ENCODE peak calls at places on chromosomes 12 and 14, in six cellular contexts. Q, S, B, A, I and W are unnamed samples.

GRCh38 chr14:34324363-34324795 is 137.7 kb downstream of the SPTSSA start:
- DNase-seq in A (peak), I (peak), B (no peak), Q (peak), S (peak), W (peak)

GRCh38 chr14:35385042-35385839 is 19.3 kb downstream of the NFKBIA start:
- DNase-seq in S (peak), Q (peak), B (peak), A (no peak), I (peak), W (no peak)

GRCh38 chr14:50530358-50530757 is 2.0 kb downstream of the MAP4K5 start:
- DNase-seq in B (no peak), Q (no peak), A (no peak), I (peak), S (peak), W (no peak)

GRCh38 chr12:123499332-123499731 is 34.2 kb downstream of the RILPL1 start:
- DNase-seq in B (no peak), I (no peak), Q (no peak), S (no peak), A (no peak), W (no peak)

GRCh38 chr12:27585739-27586265 is 61.8 kb downstream of the PPFIBP1 start:
- DNase-seq in S (no peak), A (no peak), B (no peak), Q (no peak), I (no peak), W (no peak)

GRCh38 chr12:105462841-105463240 is 132.3 kb downstream of the C12orf75 start:
- DNase-seq in S (no peak), Q (no peak), A (no peak), I (peak), B (no peak), W (no peak)

GRCh38 chr12:14369322-14369721 is 3.8 kb downstream of the ATF7IP start:
- DNase-seq in A (no peak), B (no peak), I (no peak), Q (no peak), S (no peak), W (no peak)

GRCh38 chr14:99502989-99503421 is 21.8 kb downstream of the CCNK start:
- DNase-seq in Q (no peak), I (no peak), S (no peak), B (no peak), A (no peak), W (no peak)

GRCh38 chr14:62939970-62940369 is 105.3 kb downstream of the KCNH5 start:
- DNase-seq in I (no peak), B (no peak), A (no peak), Q (no peak), S (no peak), W (no peak)

GRCh38 chr12:110247340-110248095 is 33.5 kb upstream of the ATP2A2 start:
- DNase-seq in S (no peak), A (no peak), Q (peak), B (no peak), I (peak), W (peak)

GRCh38 chr14:105092124-105092911 is 27.1 kb upstream of the GPR132 start:
- DNase-seq in S (no peak), I (no peak), Q (peak), B (no peak), A (peak), W (peak)

GRCh38 chr12:50924439-50925341 is 27.7 kb upstream of the HIGD1C start:
- DNase-seq in A (peak), B (peak), Q (no peak), I (peak), S (peak), W (no peak)

GRCh38 chr12:11553871-11554533 is 95.5 kb upstream of the ETV6 start:
- DNase-seq in B (no peak), Q (peak), S (peak), I (peak), A (peak), W (peak)

GRCh38 chr12:15220451-15220850 is 766 bp downstream of the RERG start:
- DNase-seq in Q (no peak), B (no peak), A (no peak), S (no peak), I (no peak), W (no peak)

GRCh38 chr14:90368946-90369721 is 27.7 kb upstream of the CALM1 start:
- DNase-seq in S (peak), B (no peak), Q (peak), A (no peak), I (peak), W (peak)

GRCh38 chr12:106192659-106193403 is 54.1 kb upstream of the NUAK1 start:
- DNase-seq in Q (no peak), I (no peak), B (no peak), A (no peak), S (no peak), W (no peak)

GRCh38 chr14:80055912-80056801 is 155.1 kb downstream of the DIO2 start:
- DNase-seq in I (peak), B (no peak), A (peak), Q (peak), S (peak), W (peak)

GRCh38 chr14:105576525-105577088 is 50.2 kb downstream of the TMEM121 start:
- DNase-seq in A (no peak), Q (no peak), B (no peak), I (no peak), S (no peak), W (no peak)

GRCh38 chr12:75862692-75863471 is 168.7 kb downstream of the PHLDA1 start:
- DNase-seq in Q (peak), S (peak), A (no peak), I (peak), B (no peak), W (no peak)

DNA sequence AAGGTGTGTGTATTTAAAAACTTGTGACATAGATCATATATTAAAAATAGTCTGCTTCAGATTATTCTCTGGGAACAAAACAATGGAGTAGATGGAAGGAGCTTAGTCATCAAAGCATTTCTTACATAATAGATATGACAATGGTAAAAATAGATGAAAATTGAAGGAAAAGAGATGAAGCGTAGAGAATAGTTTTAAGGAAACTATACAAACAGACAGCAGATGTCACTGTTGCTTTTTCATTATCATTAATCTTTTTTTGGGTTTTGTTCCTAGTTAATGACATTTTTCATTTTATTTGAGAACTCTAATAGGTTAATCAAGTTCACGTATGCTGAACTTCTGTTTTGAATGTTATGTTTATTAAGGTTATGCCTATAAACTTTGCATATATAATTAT is 149.2 kb upstream of the FBXO33 start:
- DNase-seq in I (peak), S (no peak), B (no peak), A (no peak), Q (no peak), W (no peak)
- TF ChIP-seq CTCF in I (peak), S (no peak), B (no peak), A (peak), Q (peak), W (no peak)

GRCh38 chr14:73752297-73752992 is 38.3 kb upstream of the PNMA1 start:
- DNase-seq in S (peak), B (peak), A (no peak), I (peak), Q (no peak), W (no peak)
- TF ChIP-seq CTCF in S (peak), B (peak), A (no peak), I (peak), Q (peak), W (peak)

GRCh38 chr12:125776212-125776611 is 711.0 kb downstream of the AACS start:
- DNase-seq in I (no peak), A (no peak), B (no peak), Q (no peak), S (no peak), W (no peak)

GRCh38 chr12:125775507-125775906 is 710.3 kb downstream of the AACS start:
- DNase-seq in S (no peak), B (no peak), I (no peak), Q (no peak), A (no peak), W (no peak)

GRCh38 chr12:125773033-125773432 is 707.8 kb downstream of the AACS start:
- DNase-seq in A (peak), B (no peak), Q (peak), S (no peak), I (no peak), W (peak)

DNA sequence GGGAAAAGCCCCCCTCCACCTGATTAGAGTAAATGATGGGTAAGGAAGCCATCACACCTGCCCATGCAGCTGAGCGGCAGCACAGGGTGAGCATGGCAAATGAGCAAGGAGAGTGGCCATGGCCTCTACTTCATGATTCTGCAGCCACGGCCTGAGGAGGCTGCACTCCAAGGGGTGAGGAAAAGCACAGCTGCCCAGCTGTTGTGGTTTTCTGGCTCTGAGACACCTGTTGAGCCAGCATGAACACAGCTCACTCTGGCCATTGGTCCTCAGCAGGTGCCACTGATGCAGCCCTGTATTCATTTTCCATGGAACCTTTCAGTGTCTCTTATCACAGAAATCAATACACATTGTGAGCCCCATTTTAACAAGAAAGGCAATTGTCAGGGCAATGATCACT is 707.2 kb downstream of the AACS start:
- DNase-seq in I (no peak), A (no peak), S (no peak), B (no peak), Q (no peak), W (no peak)
- TF ChIP-seq CTCF in I (no peak), A (no peak), S (no peak), B (no peak), Q (no peak), W (no peak)

GRCh38 chr12:868722-869121 is 80.8 kb downstream of the RAD52 start:
- DNase-seq in I (no peak), S (no peak), A (no peak), Q (no peak), B (no peak), W (peak)
- TF ChIP-seq CTCF in I (peak), S (peak), A (no peak), Q (no peak), B (no peak), W (peak)

DNA sequence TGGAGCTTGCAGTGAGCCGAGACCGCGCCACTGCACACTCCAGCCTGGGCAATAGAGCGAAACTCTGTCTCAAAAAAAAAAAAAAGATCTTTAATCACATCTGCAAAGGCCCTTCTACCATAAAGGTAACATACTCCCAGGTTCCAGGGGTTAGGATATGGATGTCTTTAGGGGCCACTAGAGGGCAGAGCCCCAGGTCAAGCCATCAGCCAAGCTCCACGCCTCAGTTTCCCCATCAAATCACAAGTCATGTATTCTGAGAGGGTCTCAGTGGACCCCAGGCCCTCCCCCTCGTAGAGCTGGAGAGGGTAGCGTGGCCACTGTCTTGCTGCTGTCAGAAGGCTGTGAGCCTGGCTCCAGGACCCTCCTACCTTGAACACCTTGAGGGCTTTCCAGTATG is 18.8 kb downstream of the SLC8B1 start:
- DNase-seq in B (no peak), A (no peak), I (no peak), S (no peak), Q (no peak), W (no peak)
- TF ChIP-seq CTCF in B (no peak), A (peak), I (peak), S (peak), Q (peak), W (no peak)

GRCh38 chr12:126362964-126363363 is 1297.7 kb downstream of the AACS start:
- DNase-seq in A (no peak), I (no peak), Q (no peak), S (no peak), B (no peak), W (no peak)
- TF ChIP-seq CTCF in A (no peak), I (no peak), Q (no peak), S (no peak), B (no peak), W (no peak)

GRCh38 chr12:57772429-57773322 is at the start of gene EEF1AKMT3:
- DNase-seq in A (peak), S (peak), I (peak), Q (peak), B (peak), W (peak)

GRCh38 chr12:57775044-57775443 is 2.6 kb downstream of the EEF1AKMT3 start:
- DNase-seq in Q (no peak), B (no peak), A (no peak), S (no peak), I (no peak), W (no peak)

GRCh38 chr12:57776247-57776587 is 3.8 kb downstream of the EEF1AKMT3 start:
- DNase-seq in S (no peak), A (no peak), Q (no peak), I (no peak), B (no peak), W (no peak)

GRCh38 chr12:57777367-57777766 is 5.0 kb downstream of the EEF1AKMT3 start:
- DNase-seq in A (no peak), Q (no peak), I (no peak), S (no peak), B (no peak), W (no peak)

DNA sequence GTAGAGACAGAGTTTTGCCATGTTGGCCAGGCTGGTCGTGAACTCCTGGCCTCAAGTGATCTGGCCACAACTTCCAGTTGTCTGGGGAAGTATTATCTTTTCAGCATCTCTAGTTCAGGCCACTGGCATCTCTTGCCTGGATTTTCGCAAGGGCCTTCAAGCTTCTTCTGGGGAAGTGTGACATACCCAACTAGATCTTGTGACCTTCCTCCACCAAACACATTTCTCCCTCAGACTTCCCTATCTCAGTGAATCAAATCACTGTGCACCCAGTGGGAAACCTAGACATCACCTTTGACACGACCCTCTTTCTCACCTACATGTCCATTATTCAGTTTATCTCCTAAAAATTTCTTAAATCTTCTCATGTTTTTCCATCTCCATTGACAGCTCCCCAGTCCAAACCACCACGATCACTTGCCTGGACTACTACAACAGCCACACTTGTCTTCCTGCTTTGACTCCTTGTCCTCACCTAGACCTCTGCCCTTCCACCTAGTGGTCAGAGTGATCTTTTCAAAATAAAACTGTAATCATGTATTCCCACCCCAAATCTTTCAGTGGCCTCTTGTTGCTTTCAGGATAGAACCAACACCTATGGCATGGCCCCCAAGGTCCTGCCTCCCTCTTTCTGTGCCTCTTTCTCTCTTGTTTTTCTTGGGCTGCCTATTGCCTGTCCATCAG is 3.3 kb downstream of the EEF1AKMT3 start:
- DNase-seq in Q (no peak), S (no peak), I (no peak), B (no peak), A (no peak), W (peak)
- TF ChIP-seq CTCF in Q (no peak), S (no peak), I (no peak), B (no peak), A (no peak), W (peak)

DNA sequence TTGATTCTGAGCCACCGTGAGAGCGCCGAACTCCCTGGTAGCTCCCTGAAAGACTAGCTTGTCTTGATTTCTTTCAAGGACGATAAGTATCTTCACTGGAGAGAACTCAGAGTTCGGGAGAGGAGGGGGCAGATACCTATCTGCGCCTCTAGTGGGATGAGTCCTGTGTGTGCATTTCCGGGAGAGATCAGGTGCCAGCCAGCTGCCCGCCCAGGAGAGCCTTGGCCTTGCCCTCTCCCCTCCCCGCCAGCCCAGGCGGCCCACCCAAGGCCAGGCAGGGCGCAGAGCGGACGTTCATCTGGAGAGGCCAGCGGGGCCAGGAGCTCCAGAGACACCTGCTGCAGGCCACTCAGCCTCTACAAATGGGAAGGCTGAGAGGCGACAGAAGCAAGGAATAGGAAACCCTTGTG is 1.0 kb downstream of the CD9 start:
- DNase-seq in S (no peak), A (no peak), I (no peak), B (no peak), Q (peak), W (peak)
- TF ChIP-seq CTCF in S (no peak), A (no peak), I (no peak), B (no peak), Q (no peak), W (peak)